ENCODE peak calls at places on chromosomes 1 and 21, in ten cellular contexts. One of them, this sample, is unnamed.

GRCh38 chr1:110777228-110777627 is 95.7 kb upstream of the CD53 start:
- DNase-seq in spleen: no peak
- DNase-seq in PC-3: no peak
- DNase-seq in choroid plexus epithelial cell: no peak
- DNase-seq in sigmoid colon: no peak
- DNase-seq in ovary: no peak
- DNase-seq in heart left ventricle: no peak
- DNase-seq in fibroblast of lung: no peak
- DNase-seq in prostate gland: no peak
- DNase-seq in esophagus squamous epithelium: no peak
- DNase-seq in this sample: no peak

GRCh38 chr1:177945943-177946650 is 23.8 kb downstream of the SEC16B start:
- DNase-seq in spleen: no peak
- DNase-seq in PC-3: peak; percentile 66
- DNase-seq in choroid plexus epithelial cell: peak; percentile 77
- DNase-seq in sigmoid colon: no peak
- DNase-seq in ovary: peak; percentile 80
- DNase-seq in heart left ventricle: no peak
- DNase-seq in fibroblast of lung: peak; percentile 42
- DNase-seq in prostate gland: peak; percentile 28
- DNase-seq in esophagus squamous epithelium: no peak
- DNase-seq in this sample: no peak

GRCh38 chr1:108478429-108479015 is 28.4 kb downstream of the NBPF6 start:
- DNase-seq in spleen: no peak
- DNase-seq in PC-3: no peak
- DNase-seq in choroid plexus epithelial cell: no peak
- DNase-seq in sigmoid colon: no peak
- DNase-seq in ovary: no peak
- DNase-seq in heart left ventricle: no peak
- DNase-seq in fibroblast of lung: no peak
- DNase-seq in prostate gland: no peak
- DNase-seq in esophagus squamous epithelium: no peak
- DNase-seq in this sample: no peak

GRCh38 chr1:9753121-9753531 is 70.6 kb downstream of the CLSTN1 start:
- DNase-seq in spleen: no peak
- DNase-seq in PC-3: peak; percentile 56
- DNase-seq in choroid plexus epithelial cell: peak; percentile 91
- DNase-seq in sigmoid colon: no peak
- DNase-seq in ovary: no peak
- DNase-seq in heart left ventricle: peak; percentile 62
- DNase-seq in fibroblast of lung: peak; percentile 84
- DNase-seq in prostate gland: no peak
- DNase-seq in esophagus squamous epithelium: no peak
- DNase-seq in this sample: no peak

GRCh38 chr1:181174860-181175259 is 86.4 kb downstream of the IER5 start:
- DNase-seq in spleen: no peak
- DNase-seq in PC-3: no peak
- DNase-seq in choroid plexus epithelial cell: no peak
- DNase-seq in sigmoid colon: no peak
- DNase-seq in ovary: no peak
- DNase-seq in heart left ventricle: no peak
- DNase-seq in fibroblast of lung: no peak
- DNase-seq in prostate gland: no peak
- DNase-seq in esophagus squamous epithelium: no peak
- DNase-seq in this sample: no peak

GRCh38 chr1:210669951-210670350 is 341.2 kb downstream of the HHAT start:
- DNase-seq in spleen: no peak
- DNase-seq in PC-3: no peak
- DNase-seq in choroid plexus epithelial cell: no peak
- DNase-seq in sigmoid colon: no peak
- DNase-seq in ovary: no peak
- DNase-seq in heart left ventricle: no peak
- DNase-seq in fibroblast of lung: no peak
- DNase-seq in prostate gland: no peak
- DNase-seq in esophagus squamous epithelium: no peak
- DNase-seq in this sample: no peak

GRCh38 chr1:225962440-225962975 is 21.5 kb upstream of the LEFTY2 start:
- DNase-seq in spleen: peak; percentile 89
- DNase-seq in PC-3: no peak
- DNase-seq in choroid plexus epithelial cell: peak; percentile 41
- DNase-seq in sigmoid colon: peak; percentile 60
- DNase-seq in ovary: no peak
- DNase-seq in heart left ventricle: peak; percentile 36
- DNase-seq in fibroblast of lung: no peak
- DNase-seq in prostate gland: no peak
- DNase-seq in esophagus squamous epithelium: no peak
- DNase-seq in this sample: no peak

GRCh38 chr1:21931171-21932093 is 5.7 kb downstream of the HSPG2 start:
- DNase-seq in spleen: peak; percentile 77
- DNase-seq in PC-3: peak; percentile 58
- DNase-seq in choroid plexus epithelial cell: peak; percentile 84
- DNase-seq in sigmoid colon: peak; percentile 92
- DNase-seq in ovary: peak; percentile 71
- DNase-seq in heart left ventricle: peak; percentile 83
- DNase-seq in fibroblast of lung: peak; percentile 95
- DNase-seq in prostate gland: no peak
- DNase-seq in esophagus squamous epithelium: no peak
- DNase-seq in this sample: no peak

GRCh38 chr1:230105754-230106625 is 39.0 kb downstream of the GALNT2 start:
- DNase-seq in spleen: no peak
- DNase-seq in PC-3: peak; percentile 99
- DNase-seq in choroid plexus epithelial cell: peak; percentile 82
- DNase-seq in sigmoid colon: no peak
- DNase-seq in ovary: no peak
- DNase-seq in heart left ventricle: no peak
- DNase-seq in fibroblast of lung: peak; percentile 92
- DNase-seq in prostate gland: no peak
- DNase-seq in esophagus squamous epithelium: no peak
- DNase-seq in this sample: no peak

GRCh38 chr21:30329203-30329868 is 8.2 kb downstream of the KRTAP27-1 start:
- DNase-seq in spleen: no peak
- DNase-seq in PC-3: peak; percentile 48
- DNase-seq in choroid plexus epithelial cell: peak; percentile 37
- DNase-seq in sigmoid colon: no peak
- DNase-seq in ovary: no peak
- DNase-seq in heart left ventricle: no peak
- DNase-seq in fibroblast of lung: peak; percentile 1
- DNase-seq in prostate gland: no peak
- DNase-seq in esophagus squamous epithelium: no peak
- DNase-seq in this sample: no peak

GRCh38 chr1:8197493-8198282 is 120.2 kb upstream of the SLC45A1 start:
- DNase-seq in spleen: peak; percentile 62
- DNase-seq in PC-3: peak; percentile 96
- DNase-seq in choroid plexus epithelial cell: peak; percentile 94
- DNase-seq in sigmoid colon: peak; percentile 91
- DNase-seq in ovary: peak; percentile 76
- DNase-seq in heart left ventricle: peak; percentile 40
- DNase-seq in fibroblast of lung: peak; percentile 99
- DNase-seq in prostate gland: peak; percentile 73
- DNase-seq in esophagus squamous epithelium: no peak
- DNase-seq in this sample: no peak

GRCh38 chr1:38803647-38804046 is 55.9 kb downstream of the RRAGC start:
- DNase-seq in spleen: no peak
- DNase-seq in PC-3: no peak
- DNase-seq in choroid plexus epithelial cell: peak; percentile 10
- DNase-seq in sigmoid colon: no peak
- DNase-seq in ovary: no peak
- DNase-seq in heart left ventricle: no peak
- DNase-seq in fibroblast of lung: peak; percentile 11
- DNase-seq in prostate gland: no peak
- DNase-seq in esophagus squamous epithelium: no peak
- DNase-seq in this sample: no peak

GRCh38 chr1:6922096-6922931 is 137.1 kb downstream of the CAMTA1 start:
- DNase-seq in spleen: no peak
- DNase-seq in PC-3: no peak
- DNase-seq in choroid plexus epithelial cell: peak; percentile 75
- DNase-seq in sigmoid colon: peak; percentile 91
- DNase-seq in ovary: peak; percentile 67
- DNase-seq in heart left ventricle: peak; percentile 68
- DNase-seq in fibroblast of lung: peak; percentile 91
- DNase-seq in prostate gland: peak; percentile 84
- DNase-seq in esophagus squamous epithelium: no peak
- DNase-seq in this sample: no peak

GRCh38 chr1:174399211-174399610 is 48.6 kb upstream of the GPR52 start:
- DNase-seq in spleen: no peak
- DNase-seq in PC-3: no peak
- DNase-seq in choroid plexus epithelial cell: no peak
- DNase-seq in sigmoid colon: no peak
- DNase-seq in ovary: no peak
- DNase-seq in heart left ventricle: no peak
- DNase-seq in fibroblast of lung: peak; percentile 32
- DNase-seq in prostate gland: no peak
- DNase-seq in esophagus squamous epithelium: no peak
- DNase-seq in this sample: no peak

GRCh38 chr1:13820055-13820454 is 120.1 kb downstream of the PRDM2 start:
- DNase-seq in spleen: no peak
- DNase-seq in PC-3: no peak
- DNase-seq in choroid plexus epithelial cell: no peak
- DNase-seq in sigmoid colon: no peak
- DNase-seq in ovary: no peak
- DNase-seq in heart left ventricle: no peak
- DNase-seq in fibroblast of lung: no peak
- DNase-seq in prostate gland: no peak
- DNase-seq in esophagus squamous epithelium: no peak
- DNase-seq in this sample: no peak

GRCh38 chr1:76084029-76084627 is 9.6 kb downstream of the ST6GALNAC3 start:
- DNase-seq in spleen: no peak
- DNase-seq in PC-3: no peak
- DNase-seq in choroid plexus epithelial cell: no peak
- DNase-seq in sigmoid colon: no peak
- DNase-seq in ovary: no peak
- DNase-seq in heart left ventricle: no peak
- DNase-seq in fibroblast of lung: peak; percentile 8
- DNase-seq in prostate gland: no peak
- DNase-seq in esophagus squamous epithelium: no peak
- DNase-seq in this sample: no peak

GRCh38 chr1:2208309-2209239 is 14.0 kb upstream of the FAAP20 start:
- DNase-seq in spleen: peak; percentile 76
- DNase-seq in PC-3: peak; percentile 100
- DNase-seq in choroid plexus epithelial cell: peak; percentile 79
- DNase-seq in sigmoid colon: peak; percentile 83
- DNase-seq in ovary: peak; percentile 56
- DNase-seq in heart left ventricle: peak; percentile 64
- DNase-seq in fibroblast of lung: peak; percentile 92
- DNase-seq in prostate gland: peak; percentile 88
- DNase-seq in esophagus squamous epithelium: no peak
- DNase-seq in this sample: peak; percentile 75

GRCh38 chr1:87108228-87108627 is 193.8 kb downstream of the HS2ST1 start:
- DNase-seq in spleen: no peak
- DNase-seq in PC-3: no peak
- DNase-seq in choroid plexus epithelial cell: no peak
- DNase-seq in sigmoid colon: no peak
- DNase-seq in ovary: no peak
- DNase-seq in heart left ventricle: no peak
- DNase-seq in fibroblast of lung: no peak
- DNase-seq in prostate gland: no peak
- DNase-seq in esophagus squamous epithelium: no peak
- DNase-seq in this sample: no peak
- TF ChIP-seq CTCF in spleen: no peak
- TF ChIP-seq CTCF in PC-3: no peak
- TF ChIP-seq CTCF in choroid plexus epithelial cell: no peak
- TF ChIP-seq CTCF in sigmoid colon: no peak
- TF ChIP-seq CTCF in ovary: no peak
- TF ChIP-seq CTCF in heart left ventricle: no peak
- TF ChIP-seq CTCF in fibroblast of lung: no peak
- TF ChIP-seq CTCF in prostate gland: no peak
- TF ChIP-seq CTCF in esophagus squamous epithelium: no peak
- TF ChIP-seq CTCF in this sample: no peak

GRCh38 chr1:246261641-246262040 is 245.4 kb downstream of the SMYD3 start:
- DNase-seq in spleen: no peak
- DNase-seq in PC-3: peak; percentile 14
- DNase-seq in choroid plexus epithelial cell: peak; percentile 36
- DNase-seq in sigmoid colon: no peak
- DNase-seq in ovary: no peak
- DNase-seq in heart left ventricle: no peak
- DNase-seq in fibroblast of lung: no peak
- DNase-seq in prostate gland: no peak
- DNase-seq in esophagus squamous epithelium: no peak
- DNase-seq in this sample: no peak
- H3K4me3 ChIP-seq in spleen: no peak overlapping the region
- H3K4me3 ChIP-seq in PC-3: peak overlapping the region; percentile 2
- H3K4me3 ChIP-seq in choroid plexus epithelial cell: no peak overlapping the region
- H3K4me3 ChIP-seq in sigmoid colon: no peak overlapping the region
- H3K4me3 ChIP-seq in ovary: no peak overlapping the region
- H3K4me3 ChIP-seq in heart left ventricle: no peak overlapping the region
- H3K4me3 ChIP-seq in fibroblast of lung: no peak overlapping the region
- H3K4me3 ChIP-seq in prostate gland: no peak overlapping the region
- H3K4me3 ChIP-seq in esophagus squamous epithelium: no peak overlapping the region
- H3K4me3 ChIP-seq in this sample: no peak overlapping the region

DNA sequence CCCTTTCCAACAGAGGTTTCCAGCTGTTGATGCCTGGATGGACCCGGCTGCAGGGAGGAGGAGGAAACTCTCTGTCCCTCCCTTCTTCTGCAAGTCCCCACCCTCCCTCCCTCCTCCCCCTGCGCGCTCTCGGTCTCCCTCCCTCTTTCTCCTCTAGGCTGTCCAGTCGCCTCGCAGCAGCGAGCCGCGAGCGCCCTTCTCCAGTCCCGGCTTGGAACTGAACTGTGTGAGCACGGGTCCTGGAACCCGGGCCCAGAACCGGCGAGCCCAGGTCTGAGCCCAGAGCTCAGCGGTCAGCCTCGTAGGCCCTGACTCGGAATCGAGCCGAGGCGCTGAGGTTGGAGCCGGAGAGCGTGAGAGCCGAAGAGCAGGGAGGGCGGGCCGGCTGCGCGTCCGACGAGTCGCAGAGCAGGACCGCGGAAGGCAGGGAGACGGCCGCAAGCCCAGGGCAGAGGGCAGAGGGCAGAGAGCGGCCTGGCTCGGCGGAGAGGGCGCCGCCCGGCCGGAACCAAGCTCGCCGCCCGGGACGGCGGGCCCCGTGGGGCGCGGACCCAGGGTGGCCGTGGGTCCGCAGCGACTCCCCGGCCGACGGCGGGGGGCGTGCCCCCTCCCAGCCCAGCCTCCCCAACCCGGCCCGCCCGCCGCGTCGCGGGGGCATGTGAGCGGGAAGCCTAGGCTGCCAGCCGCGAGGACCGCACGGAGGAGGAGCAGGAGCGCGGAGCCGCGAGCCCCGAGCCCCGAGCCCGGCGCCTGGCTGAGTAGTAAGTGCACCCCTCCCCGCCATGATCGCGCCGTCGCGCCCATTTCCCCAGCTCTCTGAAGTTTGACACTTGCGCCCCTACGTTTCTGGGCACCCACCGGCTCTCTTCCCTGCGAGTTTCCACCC is at the start of gene SOX13:
- DNase-seq in spleen: peak; percentile 86
- DNase-seq in PC-3: peak; percentile 89
- DNase-seq in choroid plexus epithelial cell: peak; percentile 93
- DNase-seq in sigmoid colon: peak; percentile 97
- DNase-seq in ovary: peak; percentile 84
- DNase-seq in heart left ventricle: peak; percentile 92
- DNase-seq in fibroblast of lung: peak; percentile 88
- DNase-seq in prostate gland: peak; percentile 94
- DNase-seq in esophagus squamous epithelium: no peak
- DNase-seq in this sample: peak; percentile 63
- TF ChIP-seq CTCF in spleen: no peak
- TF ChIP-seq CTCF in PC-3: peak; percentile 32
- TF ChIP-seq CTCF in choroid plexus epithelial cell: peak; percentile 46
- TF ChIP-seq CTCF in sigmoid colon: no peak
- TF ChIP-seq CTCF in ovary: no peak
- TF ChIP-seq CTCF in heart left ventricle: peak; percentile 42
- TF ChIP-seq CTCF in fibroblast of lung: peak; percentile 22
- TF ChIP-seq CTCF in prostate gland: peak; percentile 47
- TF ChIP-seq CTCF in esophagus squamous epithelium: no peak
- TF ChIP-seq CTCF in this sample: peak; percentile 36

GRCh38 chr1:99645699-99646531 is at the start of gene PALMD:
- DNase-seq in spleen: no peak
- DNase-seq in PC-3: peak; percentile 60
- DNase-seq in choroid plexus epithelial cell: no peak
- DNase-seq in sigmoid colon: no peak
- DNase-seq in ovary: peak; percentile 41
- DNase-seq in heart left ventricle: peak; percentile 78
- DNase-seq in fibroblast of lung: peak; percentile 27
- DNase-seq in prostate gland: peak; percentile 78
- DNase-seq in esophagus squamous epithelium: no peak
- DNase-seq in this sample: peak; percentile 72
- H3K4me3 ChIP-seq in spleen: no peak within 1 kb of the TSS
- H3K4me3 ChIP-seq in PC-3: peak within 1 kb of the TSS; percentile 70
- H3K4me3 ChIP-seq in choroid plexus epithelial cell: peak within 1 kb of the TSS; percentile 2
- H3K4me3 ChIP-seq in sigmoid colon: peak within 1 kb of the TSS; percentile 33
- H3K4me3 ChIP-seq in ovary: peak within 1 kb of the TSS; percentile 31
- H3K4me3 ChIP-seq in heart left ventricle: peak within 1 kb of the TSS; percentile 49
- H3K4me3 ChIP-seq in fibroblast of lung: peak within 1 kb of the TSS; percentile 22
- H3K4me3 ChIP-seq in prostate gland: peak within 1 kb of the TSS; percentile 39
- H3K4me3 ChIP-seq in esophagus squamous epithelium: peak within 1 kb of the TSS; percentile 57
- H3K4me3 ChIP-seq in this sample: peak within 1 kb of the TSS; percentile 41